ENCODE peak calls at places on chromosomes 6 and 20, in ten cellular contexts. L is right atrium auricular region; E is stimulated activated naive CD4-positive, alpha-beta T cell; I is SK-MEL-5; B is GDM1; H is iPS DF 19.7; P is fibroblast of gingiva; G is BJ; O is NCI-H460; C is CD8-positive, alpha-beta T cell. T is an unnamed sample.
A peak's percentile ranks its signal among the peaks of the same experiment; 100 is the strongest.

GRCh38 chr6:134111062-134111677 is 58.7 kb upstream of the SLC2A12 start:
- DNase-seq in L (no peak), E (peak; percentile 22), I (peak; percentile 77), B (peak; percentile 18), H (peak; percentile 12), P (peak; percentile 39), G (no peak), O (peak; percentile 63), C (no peak), T (peak; percentile 50)

GRCh38 chr6:36599791-36600209 is 5.6 kb downstream of the SRSF3 start:
- DNase-seq in L (peak; percentile 62), E (no peak), I (peak; percentile 41), B (no peak), H (no peak), P (peak; percentile 60), G (no peak), O (no peak), C (peak; percentile 65), T (no peak)

GRCh38 chr6:12749531-12750379 is 33.2 kb downstream of the PHACTR1 start:
- DNase-seq in L (no peak), E (no peak), I (no peak), B (no peak), H (no peak), P (no peak), G (no peak), O (no peak), C (no peak), T (no peak)

GRCh38 chr6:143845033-143845432 is 1.9 kb downstream of the LTV1 start:
- DNase-seq in L (no peak), E (no peak), I (no peak), B (no peak), H (no peak), P (no peak), G (no peak), O (no peak), C (no peak), T (no peak)

GRCh38 chr6:135182993-135183531 is 2.0 kb downstream of the MYB start:
- DNase-seq in L (no peak), E (peak; percentile 63), I (no peak), B (no peak), H (no peak), P (no peak), G (no peak), O (no peak), C (peak; percentile 81), T (peak; percentile 15)

GRCh38 chr20:42281801-42282200 is 663.6 kb upstream of the CHD6 start:
- DNase-seq in L (no peak), E (no peak), I (no peak), B (no peak), H (no peak), P (no peak), G (no peak), O (no peak), C (no peak), T (no peak)

GRCh38 chr6:144413418-144413817 is 128.3 kb downstream of the UTRN start:
- DNase-seq in L (no peak), E (no peak), I (no peak), B (no peak), H (no peak), P (no peak), G (no peak), O (no peak), C (no peak), T (peak; percentile 31)

GRCh38 chr6:18976966-18977365 is 589.8 kb downstream of the RNF144B start:
- DNase-seq in L (no peak), E (no peak), I (no peak), B (no peak), H (no peak), P (no peak), G (no peak), O (no peak), C (no peak), T (no peak)

GRCh38 chr20:8330785-8331699 is 199.0 kb downstream of the PLCB1 start:
- DNase-seq in L (no peak), E (no peak), I (peak; percentile 75), B (no peak), H (no peak), P (no peak), G (no peak), O (no peak), C (no peak), T (peak; percentile 67)

GRCh38 chr6:144574796-144575195 is 289.7 kb downstream of the UTRN start:
- DNase-seq in L (no peak), E (no peak), I (no peak), B (no peak), H (no peak), P (no peak), G (no peak), O (no peak), C (no peak), T (peak; percentile 55)

GRCh38 chr6:140364916-140365315 is 990.5 kb upstream of the CITED2 start:
- DNase-seq in L (no peak), E (no peak), I (no peak), B (no peak), H (no peak), P (no peak), G (no peak), O (no peak), C (no peak), T (no peak)

GRCh38 chr20:13186043-13186774 is 34.9 kb upstream of the ISM1 start:
- DNase-seq in L (no peak), E (no peak), I (no peak), B (no peak), H (no peak), P (no peak), G (no peak), O (no peak), C (no peak), T (no peak)

GRCh38 chr6:13248549-13248948 is 79.8 kb downstream of the TBC1D7 start:
- DNase-seq in L (no peak), E (no peak), I (no peak), B (no peak), H (no peak), P (no peak), G (no peak), O (no peak), C (no peak), T (no peak)

GRCh38 chr6:163182696-163183095 is 231.8 kb upstream of the QKI start:
- DNase-seq in L (no peak), E (no peak), I (no peak), B (no peak), H (no peak), P (no peak), G (no peak), O (no peak), C (no peak), T (no peak)

GRCh38 chr20:58268936-58269619 is 40.4 kb upstream of the RAB22A start:
- DNase-seq in L (no peak), E (no peak), I (no peak), B (no peak), H (no peak), P (no peak), G (no peak), O (no peak), C (no peak), T (no peak)

GRCh38 chr6:41262401-41262800 is 24.1 kb downstream of the TREM1 start:
- DNase-seq in L (no peak), E (no peak), I (no peak), B (no peak), H (no peak), P (no peak), G (no peak), O (no peak), C (no peak), T (no peak)

GRCh38 chr6:2168480-2168879 is 76.9 kb downstream of the GMDS start:
- DNase-seq in L (no peak), E (no peak), I (no peak), B (no peak), H (no peak), P (peak; percentile 17), G (peak; percentile 16), O (no peak), C (no peak), T (no peak)

GRCh38 chr20:16761305-16761829 is 13.2 kb downstream of the OTOR start:
- DNase-seq in L (no peak), E (peak; percentile 23), I (peak; percentile 89), B (peak; percentile 8), H (peak; percentile 67), P (peak; percentile 68), G (peak; percentile 8), O (peak; percentile 66), C (peak; percentile 66), T (peak; percentile 54)

GRCh38 chr20:3727333-3728035 is 5.0 kb upstream of the HSPA12B start:
- DNase-seq in L (no peak), E (no peak), I (peak; percentile 31), B (no peak), H (no peak), P (peak; percentile 49), G (peak; percentile 19), O (no peak), C (no peak), T (no peak)

GRCh38 chr20:51860015-51860882 is 57.9 kb upstream of the SALL4 start:
- DNase-seq in L (no peak), E (no peak), I (no peak), B (no peak), H (no peak), P (peak; percentile 11), G (peak; percentile 75), O (no peak), C (no peak), T (peak; percentile 61)

GRCh38 chr6:31203345-31203979 is 33.0 kb upstream of the POU5F1 start:
- DNase-seq in L (no peak), E (peak; percentile 74), I (peak; percentile 36), B (no peak), H (no peak), P (no peak), G (no peak), O (peak; percentile 43), C (no peak), T (peak; percentile 96)

GRCh38 chr6:110357696-110358535 is at the start of gene METTL24:
- DNase-seq in L (no peak), E (no peak), I (no peak), B (no peak), H (no peak), P (no peak), G (no peak), O (no peak), C (peak; percentile 62), T (no peak)

GRCh38 chr20:54622338-54623280 is 147.2 kb downstream of the DOK5 start:
- DNase-seq in L (no peak), E (no peak), I (no peak), B (no peak), H (no peak), P (no peak), G (no peak), O (no peak), C (no peak), T (no peak)

GRCh38 chr6:132072831-132073230 is 121.7 kb upstream of the CCN2 start:
- DNase-seq in L (no peak), E (no peak), I (no peak), B (no peak), H (no peak), P (peak; percentile 82), G (no peak), O (no peak), C (no peak), T (no peak)

GRCh38 chr6:147506704-147507114 is 1.8 kb upstream of the SAMD5 start:
- DNase-seq in L (no peak), E (no peak), I (peak; percentile 62), B (no peak), H (no peak), P (peak; percentile 40), G (no peak), O (peak; percentile 55), C (no peak), T (peak; percentile 69)

T was measured in Caki2.